ENCODE peak calls at places on chromosomes 1 and 21, in seven cellular contexts. One of them, this sample, is unnamed.

GRCh38 chr1:42963378-42964005 is 4.8 kb upstream of the SLC2A1 start:
- DNase-seq in uterus: no peak
- DNase-seq in GM10248: no peak
- DNase-seq in anterior cingulate cortex: no peak
- DNase-seq in HEK293T: no peak
- DNase-seq in HTR-8/SVneo: no peak
- DNase-seq in lower lobe of right lung: no peak
- DNase-seq in this sample: no peak

GRCh38 chr1:76054357-76054756 is 20.2 kb upstream of the ST6GALNAC3 start:
- DNase-seq in uterus: no peak
- DNase-seq in GM10248: no peak
- DNase-seq in anterior cingulate cortex: no peak
- DNase-seq in HEK293T: no peak
- DNase-seq in HTR-8/SVneo: no peak
- DNase-seq in lower lobe of right lung: no peak
- DNase-seq in this sample: no peak

GRCh38 chr1:84756455-84757082 is 66.3 kb upstream of the SSX2IP start:
- DNase-seq in uterus: no peak
- DNase-seq in GM10248: no peak
- DNase-seq in anterior cingulate cortex: no peak
- DNase-seq in HEK293T: no peak
- DNase-seq in HTR-8/SVneo: no peak
- DNase-seq in lower lobe of right lung: no peak
- DNase-seq in this sample: no peak

GRCh38 chr1:113538225-113538624 is 147.9 kb downstream of the MAGI3 start:
- DNase-seq in uterus: no peak
- DNase-seq in GM10248: no peak
- DNase-seq in anterior cingulate cortex: no peak
- DNase-seq in HEK293T: no peak
- DNase-seq in HTR-8/SVneo: no peak
- DNase-seq in lower lobe of right lung: no peak
- DNase-seq in this sample: no peak

GRCh38 chr1:198032668-198033067 is 115.5 kb downstream of the LHX9 start:
- DNase-seq in uterus: no peak
- DNase-seq in GM10248: no peak
- DNase-seq in anterior cingulate cortex: no peak
- DNase-seq in HEK293T: no peak
- DNase-seq in HTR-8/SVneo: no peak
- DNase-seq in lower lobe of right lung: no peak
- DNase-seq in this sample: no peak

GRCh38 chr1:76294470-76295194 is 220.1 kb downstream of the ST6GALNAC3 start:
- DNase-seq in uterus: no peak
- DNase-seq in GM10248: peak; percentile 15
- DNase-seq in anterior cingulate cortex: no peak
- DNase-seq in HEK293T: peak; percentile 26
- DNase-seq in HTR-8/SVneo: no peak
- DNase-seq in lower lobe of right lung: no peak
- DNase-seq in this sample: no peak

GRCh38 chr1:24683713-24684162 is 40.6 kb downstream of the SRRM1 start:
- DNase-seq in uterus: peak; percentile 34
- DNase-seq in GM10248: no peak
- DNase-seq in anterior cingulate cortex: no peak
- DNase-seq in HEK293T: no peak
- DNase-seq in HTR-8/SVneo: peak; percentile 77
- DNase-seq in lower lobe of right lung: no peak
- DNase-seq in this sample: peak; percentile 48

GRCh38 chr1:209238356-209238755 is 345.2 kb upstream of the CAMK1G start:
- DNase-seq in uterus: no peak
- DNase-seq in GM10248: no peak
- DNase-seq in anterior cingulate cortex: no peak
- DNase-seq in HEK293T: no peak
- DNase-seq in HTR-8/SVneo: no peak
- DNase-seq in lower lobe of right lung: no peak
- DNase-seq in this sample: no peak

GRCh38 chr1:226778657-226779058 is 39.6 kb upstream of the ITPKB start:
- DNase-seq in uterus: peak; percentile 79
- DNase-seq in GM10248: no peak
- DNase-seq in anterior cingulate cortex: no peak
- DNase-seq in HEK293T: no peak
- DNase-seq in HTR-8/SVneo: peak; percentile 94
- DNase-seq in lower lobe of right lung: no peak
- DNase-seq in this sample: peak; percentile 72

GRCh38 chr1:205270764-205271163 is 43.0 kb downstream of the TMCC2 start:
- DNase-seq in uterus: no peak
- DNase-seq in GM10248: no peak
- DNase-seq in anterior cingulate cortex: peak; percentile 15
- DNase-seq in HEK293T: no peak
- DNase-seq in HTR-8/SVneo: no peak
- DNase-seq in lower lobe of right lung: no peak
- DNase-seq in this sample: no peak

GRCh38 chr21:21268061-21268471 is 269.9 kb downstream of the NCAM2 start:
- DNase-seq in uterus: no peak
- DNase-seq in GM10248: no peak
- DNase-seq in anterior cingulate cortex: no peak
- DNase-seq in HEK293T: no peak
- DNase-seq in HTR-8/SVneo: no peak
- DNase-seq in lower lobe of right lung: no peak
- DNase-seq in this sample: no peak

GRCh38 chr1:5882367-5883128 is 109.7 kb downstream of the NPHP4 start:
- DNase-seq in uterus: no peak
- DNase-seq in GM10248: no peak
- DNase-seq in anterior cingulate cortex: no peak
- DNase-seq in HEK293T: no peak
- DNase-seq in HTR-8/SVneo: no peak
- DNase-seq in lower lobe of right lung: peak; percentile 21
- DNase-seq in this sample: no peak

GRCh38 chr1:88741413-88741812 is 57.3 kb downstream of the PKN2 start:
- DNase-seq in uterus: no peak
- DNase-seq in GM10248: no peak
- DNase-seq in anterior cingulate cortex: no peak
- DNase-seq in HEK293T: no peak
- DNase-seq in HTR-8/SVneo: no peak
- DNase-seq in lower lobe of right lung: no peak
- DNase-seq in this sample: no peak

GRCh38 chr1:54324750-54325704 is 81.2 kb downstream of the SSBP3 start:
- DNase-seq in uterus: peak; percentile 82
- DNase-seq in GM10248: no peak
- DNase-seq in anterior cingulate cortex: no peak
- DNase-seq in HEK293T: no peak
- DNase-seq in HTR-8/SVneo: no peak
- DNase-seq in lower lobe of right lung: no peak
- DNase-seq in this sample: no peak

GRCh38 chr1:36239941-36240637 is 15.8 kb downstream of the THRAP3 start:
- DNase-seq in uterus: no peak
- DNase-seq in GM10248: no peak
- DNase-seq in anterior cingulate cortex: no peak
- DNase-seq in HEK293T: no peak
- DNase-seq in HTR-8/SVneo: no peak
- DNase-seq in lower lobe of right lung: no peak
- DNase-seq in this sample: no peak

GRCh38 chr1:183417691-183418491 is at the start of gene NMNAT2:
- DNase-seq in uterus: no peak
- DNase-seq in GM10248: no peak
- DNase-seq in anterior cingulate cortex: peak; percentile 51
- DNase-seq in HEK293T: peak; percentile 66
- DNase-seq in HTR-8/SVneo: peak; percentile 49
- DNase-seq in lower lobe of right lung: peak; percentile 50
- DNase-seq in this sample: peak; percentile 43

GRCh38 chr1:205811660-205812059 is 1.3 kb downstream of the SLC41A1 start:
- DNase-seq in uterus: no peak
- DNase-seq in GM10248: no peak
- DNase-seq in anterior cingulate cortex: no peak
- DNase-seq in HEK293T: no peak
- DNase-seq in HTR-8/SVneo: no peak
- DNase-seq in lower lobe of right lung: peak; percentile 53
- DNase-seq in this sample: no peak

GRCh38 chr1:27106561-27107323 is 48.2 kb downstream of the SLC9A1 start:
- DNase-seq in uterus: no peak
- DNase-seq in GM10248: peak; percentile 50
- DNase-seq in anterior cingulate cortex: no peak
- DNase-seq in HEK293T: no peak
- DNase-seq in HTR-8/SVneo: no peak
- DNase-seq in lower lobe of right lung: no peak
- DNase-seq in this sample: no peak

GRCh38 chr1:208942394-208942793 is 641.1 kb upstream of the CAMK1G start:
- DNase-seq in uterus: no peak
- DNase-seq in GM10248: no peak
- DNase-seq in anterior cingulate cortex: no peak
- DNase-seq in HEK293T: no peak
- DNase-seq in HTR-8/SVneo: no peak
- DNase-seq in lower lobe of right lung: no peak
- DNase-seq in this sample: no peak

GRCh38 chr1:172406968-172407367 is 13.5 kb upstream of the C1orf105 start:
- DNase-seq in uterus: no peak
- DNase-seq in GM10248: no peak
- DNase-seq in anterior cingulate cortex: no peak
- DNase-seq in HEK293T: no peak
- DNase-seq in HTR-8/SVneo: no peak
- DNase-seq in lower lobe of right lung: no peak
- DNase-seq in this sample: no peak

GRCh38 chr21:28793043-28793442 is 199.6 kb downstream of the LTN1 start:
- DNase-seq in uterus: no peak
- DNase-seq in GM10248: no peak
- DNase-seq in anterior cingulate cortex: no peak
- DNase-seq in HEK293T: no peak
- DNase-seq in HTR-8/SVneo: peak; percentile 20
- DNase-seq in lower lobe of right lung: no peak
- DNase-seq in this sample: no peak

GRCh38 chr1:160768295-160768657 is 27.7 kb upstream of the LY9 start:
- DNase-seq in uterus: no peak
- DNase-seq in GM10248: peak; percentile 77
- DNase-seq in anterior cingulate cortex: no peak
- DNase-seq in HEK293T: peak; percentile 56
- DNase-seq in HTR-8/SVneo: no peak
- DNase-seq in lower lobe of right lung: peak; percentile 64
- DNase-seq in this sample: no peak